ENCODE peak calls at places on chromosomes 1 and 21, in five cellular contexts. K is fibroblast of lung, J is foreskin fibroblast, G is neural crest cell, F is epithelial cell of esophagus. A is an unnamed sample.

GRCh38 chr1:6612641-6613360 is 730 bp upstream of the PHF13 start:
- DNase-seq in K (peak), J (peak), G (peak), F (peak), A (peak)

GRCh38 chr1:212981571-212982328 is 31.4 kb downstream of the VASH2 start:
- DNase-seq in K (no peak), J (no peak), G (no peak), F (no peak), A (no peak)

GRCh38 chr1:232221790-232222499 is 408.0 kb downstream of the SIPA1L2 start:
- DNase-seq in K (peak), J (peak), G (no peak), F (peak), A (no peak)

GRCh38 chr1:82721702-82722101 is 921.0 kb downstream of the ADGRL2 start:
- DNase-seq in K (no peak), J (no peak), G (no peak), F (no peak), A (no peak)

GRCh38 chr1:74426208-74426932 is 86.0 kb downstream of the LRRC53 start:
- DNase-seq in K (peak), J (no peak), G (no peak), F (peak), A (no peak)

GRCh38 chr1:57711326-57711725 is 287.5 kb upstream of the DAB1 start:
- DNase-seq in K (no peak), J (no peak), G (no peak), F (peak), A (no peak)

GRCh38 chr1:110130989-110131388 is 18.7 kb downstream of the UBL4B start:
- DNase-seq in K (no peak), J (no peak), G (no peak), F (no peak), A (no peak)

GRCh38 chr1:167717351-167717750 is 4.4 kb upstream of the MPZL1 start:
- DNase-seq in K (no peak), J (peak), G (no peak), F (no peak), A (no peak)

GRCh38 chr1:48674641-48675040 is 102.0 kb downstream of the BEND5 start:
- DNase-seq in K (peak), J (peak), G (no peak), F (peak), A (peak)

GRCh38 chr21:32712043-32712442 is 15.8 kb downstream of the SYNJ1 start:
- DNase-seq in K (peak), J (no peak), G (no peak), F (no peak), A (no peak)

GRCh38 chr1:47776554-47777156 is 220.5 kb downstream of the TRABD2B start:
- DNase-seq in K (no peak), J (no peak), G (no peak), F (no peak), A (no peak)

GRCh38 chr1:53862507-53862906 is 24.4 kb upstream of the NDC1 start:
- DNase-seq in K (no peak), J (no peak), G (no peak), F (no peak), A (no peak)

GRCh38 chr21:26077523-26077922 is 93.0 kb downstream of the APP start:
- DNase-seq in K (no peak), J (no peak), G (no peak), F (no peak), A (no peak)

DNA sequence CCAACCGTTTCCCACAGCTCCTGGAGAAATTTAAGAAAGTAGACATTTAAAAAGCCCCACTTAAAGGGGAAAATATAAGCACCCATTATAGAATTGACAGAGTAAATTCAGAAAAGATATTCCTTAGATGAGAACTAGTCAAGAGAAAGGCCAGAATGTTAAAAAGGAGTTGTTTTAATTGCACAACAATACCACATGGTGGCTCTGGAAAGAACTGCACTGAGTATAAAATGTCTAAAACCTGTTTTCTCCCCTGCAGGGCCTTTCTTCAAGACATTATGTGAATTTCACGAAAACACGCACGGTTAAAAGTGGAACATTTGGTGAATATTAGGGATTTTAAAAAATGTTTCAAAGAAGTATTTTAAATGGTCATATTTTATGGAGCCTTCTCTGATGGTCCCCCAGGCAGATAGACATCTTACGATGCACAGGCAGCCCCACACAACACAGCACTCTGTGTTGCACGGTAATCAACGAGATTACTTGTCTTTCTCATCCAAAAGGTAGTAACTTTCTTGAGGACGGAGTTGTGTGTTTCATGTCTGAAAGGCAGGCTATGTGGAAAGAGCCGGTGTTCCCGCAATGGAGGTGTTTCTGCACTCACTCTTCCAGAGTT is 101.9 kb downstream of the PRRX1 start:
- DNase-seq in K (peak), J (no peak), G (no peak), F (peak), A (no peak)
- TF ChIP-seq CTCF in K (peak), J (peak), G (peak), F (peak), A (no peak)

GRCh38 chr1:150560576-150560975 is 11.4 kb downstream of the ADAMTSL4 start:
- DNase-seq in K (no peak), J (no peak), G (no peak), F (no peak), A (no peak)

GRCh38 chr1:150562384-150563339 is 13.5 kb downstream of the ADAMTSL4 start:
- DNase-seq in K (no peak), J (no peak), G (no peak), F (peak), A (no peak)

GRCh38 chr1:150561830-150562367 is 12.7 kb downstream of the ADAMTSL4 start:
- DNase-seq in K (peak), J (peak), G (peak), F (peak), A (peak)

GRCh38 chr1:150560011-150560438 is 10.8 kb downstream of the ADAMTSL4 start:
- DNase-seq in K (no peak), J (no peak), G (peak), F (peak), A (peak)

DNA sequence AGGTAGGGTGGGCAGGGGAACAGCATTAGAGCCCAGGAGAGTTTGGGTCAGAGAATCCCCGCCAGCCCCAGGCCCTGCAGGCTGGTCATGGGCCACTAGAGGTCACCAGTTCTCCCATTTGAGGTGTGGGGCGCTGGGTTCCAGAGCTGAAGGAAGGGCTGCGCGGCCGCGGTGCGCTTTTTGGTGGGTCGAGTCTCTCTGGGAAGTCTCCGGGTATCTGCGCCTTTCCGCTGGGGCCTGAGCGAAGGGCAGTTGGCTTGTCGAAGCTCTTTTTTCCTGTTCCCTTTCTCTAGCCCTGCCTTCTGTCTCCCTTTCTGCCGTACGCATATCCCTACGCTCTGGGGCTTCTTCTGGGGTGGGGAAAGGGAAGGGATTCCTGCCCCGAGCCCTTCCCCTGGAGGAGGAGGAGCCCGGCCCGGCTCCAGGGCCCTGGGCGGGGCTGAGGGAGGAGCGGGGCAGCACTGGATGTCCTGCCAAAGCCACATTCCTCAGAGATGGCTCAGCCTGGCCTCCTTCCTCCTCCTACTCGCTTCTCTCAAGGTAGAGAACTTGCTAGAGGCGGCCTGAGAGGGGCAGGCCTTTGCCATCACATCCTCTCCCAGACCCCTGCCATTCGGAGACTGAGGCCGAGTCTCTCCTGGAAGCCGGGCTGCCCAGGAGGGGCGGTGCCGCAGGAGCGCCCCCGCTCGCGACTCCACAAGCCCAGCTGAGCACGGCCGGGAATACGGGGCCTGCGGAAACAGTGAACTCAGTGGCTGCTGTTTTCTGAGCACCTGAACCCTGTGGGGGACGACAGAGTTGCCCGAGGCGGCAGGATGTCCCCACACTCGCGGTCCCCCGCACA is 12.0 kb downstream of the ADAMTSL4 start:
- DNase-seq in K (peak), J (peak), G (peak), F (peak), A (peak)
- TF ChIP-seq CTCF in K (peak), J (peak), G (peak), F (peak), A (peak)

GRCh38 chr1:67561704-67562113 is 123.3 kb upstream of the GADD45A start:
- DNase-seq in K (peak), J (peak), G (peak), F (peak), A (peak)
- TF ChIP-seq CTCF in K (peak), J (peak), G (peak), F (peak), A (peak)

GRCh38 chr1:24632776-24633175 is 10.3 kb upstream of the SRRM1 start:
- DNase-seq in K (no peak), J (no peak), G (no peak), F (no peak), A (no peak)

GRCh38 chr1:24639881-24640280 is 3.2 kb upstream of the SRRM1 start:
- DNase-seq in K (no peak), J (no peak), G (no peak), F (peak), A (peak)

GRCh38 chr1:24639094-24639493 is 4.0 kb upstream of the SRRM1 start:
- DNase-seq in K (no peak), J (no peak), G (no peak), F (no peak), A (no peak)

GRCh38 chr1:24636661-24637357 is 6.3 kb upstream of the SRRM1 start:
- DNase-seq in K (no peak), J (no peak), G (no peak), F (no peak), A (no peak)

DNA sequence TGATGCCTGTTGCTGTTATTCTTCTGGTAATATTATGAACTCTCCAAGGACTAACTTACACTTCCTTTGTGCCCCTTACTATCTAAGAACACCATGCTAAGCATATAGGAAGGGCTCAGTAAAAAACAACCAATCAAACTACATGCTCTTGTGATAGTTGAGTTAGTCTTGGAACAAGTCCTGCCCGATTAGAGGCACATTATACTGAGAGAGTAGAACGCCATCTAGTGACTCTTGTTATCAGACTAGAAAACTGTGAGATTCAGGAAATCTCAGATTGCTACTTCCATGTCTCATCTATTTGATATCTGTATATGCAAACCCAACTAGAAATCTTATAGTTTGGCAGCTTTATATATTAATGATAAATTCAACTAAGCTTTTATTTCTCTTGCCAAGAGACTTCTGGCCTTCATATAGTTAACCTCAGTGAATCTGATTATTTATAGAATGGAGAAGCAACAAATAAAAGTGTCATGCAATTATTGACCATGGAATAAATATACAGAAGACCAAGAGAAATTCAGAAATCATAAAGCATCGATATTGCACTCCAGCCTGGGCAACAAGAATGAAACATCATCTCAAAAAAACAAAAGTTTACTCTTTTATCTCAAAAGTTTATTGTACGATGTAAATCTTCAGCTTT is 7.8 kb upstream of the SRRM1 start:
- DNase-seq in K (peak), J (peak), G (no peak), F (peak), A (no peak)
- TF ChIP-seq CTCF in K (peak), J (peak), G (peak), F (peak), A (no peak)

DNA sequence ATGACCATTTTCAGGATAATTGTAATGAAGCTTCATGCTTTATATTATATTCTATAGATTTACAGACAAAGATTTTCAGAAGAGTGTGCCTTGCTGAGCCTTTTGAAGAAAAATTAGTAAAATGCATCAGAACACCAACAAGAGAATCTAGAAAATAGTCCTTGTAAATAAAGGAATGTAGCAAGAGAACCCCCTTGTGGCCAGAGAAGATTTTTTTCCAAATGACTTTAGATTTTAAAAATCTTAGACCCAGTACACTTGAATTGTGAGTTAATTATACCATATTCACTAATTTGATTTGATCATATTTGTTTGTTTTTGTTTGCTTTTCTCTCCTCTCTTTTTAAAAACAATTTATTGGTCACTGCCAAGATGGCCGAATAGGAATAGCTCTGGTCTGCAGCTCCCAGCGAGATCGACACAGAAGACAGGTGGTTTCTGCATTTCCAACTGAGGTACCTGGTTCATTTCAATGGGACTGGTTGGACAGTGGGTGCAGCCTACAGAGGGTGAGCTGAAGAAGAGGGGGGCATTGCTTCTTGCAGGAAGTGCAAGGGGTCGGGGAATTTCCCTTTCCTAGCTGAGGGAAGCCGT is 12.8 kb upstream of the IFI44L start:
- DNase-seq in K (peak), J (no peak), G (no peak), F (peak), A (no peak)
- TF ChIP-seq CTCF in K (peak), J (peak), G (peak), F (peak), A (no peak)

GRCh38 chr1:115670476-115671175 is 28.9 kb downstream of the VANGL1 start:
- DNase-seq in K (peak), J (no peak), G (no peak), F (peak), A (no peak)

GRCh38 chr1:115672224-115673009 is 30.6 kb downstream of the VANGL1 start:
- DNase-seq in K (no peak), J (no peak), G (no peak), F (no peak), A (no peak)

GRCh38 chr1:115669002-115669673 is 27.4 kb downstream of the VANGL1 start:
- DNase-seq in K (peak), J (peak), G (no peak), F (peak), A (no peak)

GRCh38 chr1:115669886-115670285 is 28.1 kb downstream of the VANGL1 start:
- DNase-seq in K (peak), J (peak), G (no peak), F (no peak), A (no peak)

DNA sequence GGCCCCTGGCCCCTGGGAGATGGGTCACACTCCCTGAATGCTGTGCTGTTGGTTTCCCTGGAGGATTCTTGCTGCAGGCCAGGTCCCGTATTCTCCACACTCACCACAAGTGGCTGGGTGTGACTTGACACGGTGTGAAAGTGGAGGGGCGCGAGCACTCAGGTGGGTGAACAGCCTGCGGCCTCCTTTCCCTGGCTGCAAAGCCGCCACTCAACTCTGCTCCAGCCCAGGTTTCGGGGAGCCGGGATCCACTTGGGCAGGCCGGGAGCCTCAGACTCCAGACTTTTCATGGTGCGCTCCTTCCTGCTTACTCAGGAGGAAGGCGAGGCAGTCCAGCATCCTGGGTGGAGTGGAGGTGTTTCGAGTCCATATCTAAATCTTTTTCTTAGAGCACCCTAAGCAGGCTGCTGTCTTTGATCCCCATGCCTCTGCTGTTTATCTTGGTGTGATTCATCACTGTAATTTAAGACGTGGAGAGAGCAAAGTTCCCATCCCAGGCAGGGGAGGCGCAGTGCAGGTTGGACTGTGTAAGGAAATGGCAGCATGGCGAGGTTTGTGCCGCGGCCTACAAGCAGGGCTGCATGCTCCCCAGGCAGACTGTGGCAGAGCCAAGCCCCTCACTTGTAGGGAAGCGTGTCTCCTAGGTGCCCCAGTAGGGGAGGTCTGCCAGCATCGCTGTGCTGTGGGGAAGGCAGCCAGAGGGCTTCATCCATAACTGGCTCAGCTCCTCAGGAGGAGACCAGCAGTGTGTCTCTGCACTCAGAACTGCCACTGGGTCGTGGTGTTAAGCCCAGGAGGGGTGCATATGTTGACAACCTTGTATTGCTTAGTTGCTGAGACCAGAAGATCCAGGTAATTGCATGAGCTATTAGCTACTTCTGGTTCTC is 29.6 kb downstream of the VANGL1 start:
- DNase-seq in K (peak), J (peak), G (no peak), F (peak), A (peak)
- TF ChIP-seq CTCF in K (no peak), J (no peak), G (no peak), F (no peak), A (no peak)